ENCODE peak calls at places on chromosomes 3 and 15, in four cellular contexts. One of them, this sample, is unnamed.

GRCh38 chr3:128067481-128067880 is 15.2 kb downstream of the SEC61A1 start:
- DNase-seq in HepG2: no peak
- DNase-seq in H1: no peak
- DNase-seq in GM12878: no peak
- DNase-seq in this sample: no peak

GRCh38 chr3:158711886-158712285 is 20.4 kb downstream of the RARRES1 start:
- DNase-seq in HepG2: no peak
- DNase-seq in H1: no peak
- DNase-seq in GM12878: no peak
- DNase-seq in this sample: no peak

GRCh38 chr3:108664266-108664665 is 74.7 kb downstream of the DZIP3 start:
- DNase-seq in HepG2: no peak
- DNase-seq in H1: no peak
- DNase-seq in GM12878: no peak
- DNase-seq in this sample: no peak

GRCh38 chr15:101020945-101021344 is 101.8 kb downstream of the LRRK1 start:
- DNase-seq in HepG2: no peak
- DNase-seq in H1: no peak
- DNase-seq in GM12878: no peak
- DNase-seq in this sample: no peak

GRCh38 chr3:141960731-141961130 is 84.3 kb downstream of the ATP1B3 start:
- DNase-seq in HepG2: no peak
- DNase-seq in H1: no peak
- DNase-seq in GM12878: no peak
- DNase-seq in this sample: no peak

GRCh38 chr15:71411538-71412482 is 296.5 kb downstream of the THSD4 start:
- DNase-seq in HepG2: no peak
- DNase-seq in H1: no peak
- DNase-seq in GM12878: no peak
- DNase-seq in this sample: no peak

GRCh38 chr3:12974819-12975218 is 98.4 kb downstream of the IQSEC1 start:
- DNase-seq in HepG2: no peak
- DNase-seq in H1: no peak
- DNase-seq in GM12878: no peak
- DNase-seq in this sample: no peak

GRCh38 chr3:150256336-150256735 is 151.8 kb upstream of the TSC22D2 start:
- DNase-seq in HepG2: no peak
- DNase-seq in H1: no peak
- DNase-seq in GM12878: no peak
- DNase-seq in this sample: no peak

GRCh38 chr15:90857883-90858443 is 10.4 kb upstream of the FURIN start:
- DNase-seq in HepG2: no peak
- DNase-seq in H1: no peak
- DNase-seq in GM12878: no peak
- DNase-seq in this sample: no peak

GRCh38 chr3:167102071-167102470 is 278.0 kb downstream of the ZBBX start:
- DNase-seq in HepG2: peak; percentile 3
- DNase-seq in H1: peak; percentile 54
- DNase-seq in GM12878: no peak
- DNase-seq in this sample: peak; percentile 20

GRCh38 chr3:172040976-172041963 is 1.9 kb downstream of the FNDC3B start:
- DNase-seq in HepG2: no peak
- DNase-seq in H1: no peak
- DNase-seq in GM12878: no peak
- DNase-seq in this sample: no peak

GRCh38 chr15:90038639-90039095 is 37.5 kb downstream of the ZNF710 start:
- DNase-seq in HepG2: peak; percentile 95
- DNase-seq in H1: no peak
- DNase-seq in GM12878: no peak
- DNase-seq in this sample: no peak

GRCh38 chr3:59317386-59317785 is 267.6 kb upstream of the CFAP20DC start:
- DNase-seq in HepG2: no peak
- DNase-seq in H1: no peak
- DNase-seq in GM12878: no peak
- DNase-seq in this sample: no peak

GRCh38 chr3:115626711-115627110 is 3.4 kb downstream of the GAP43 start:
- DNase-seq in HepG2: no peak
- DNase-seq in H1: no peak
- DNase-seq in GM12878: no peak
- DNase-seq in this sample: no peak

GRCh38 chr3:65262554-65262953 is 574.8 kb upstream of the ADAMTS9 start:
- DNase-seq in HepG2: no peak
- DNase-seq in H1: no peak
- DNase-seq in GM12878: no peak
- DNase-seq in this sample: no peak

GRCh38 chr3:36823806-36824205 is 59.5 kb upstream of the DCLK3 start:
- DNase-seq in HepG2: no peak
- DNase-seq in H1: no peak
- DNase-seq in GM12878: no peak
- DNase-seq in this sample: no peak

GRCh38 chr3:105829229-105829628 is 39.6 kb downstream of the CBLB start:
- DNase-seq in HepG2: no peak
- DNase-seq in H1: no peak
- DNase-seq in GM12878: no peak
- DNase-seq in this sample: no peak

GRCh38 chr3:171833775-171834460 is 9.2 kb upstream of the TMEM212 start:
- DNase-seq in HepG2: no peak
- DNase-seq in H1: no peak
- DNase-seq in GM12878: no peak
- DNase-seq in this sample: no peak

GRCh38 chr3:195907730-195908438 is 467 bp downstream of the TNK2 start:
- DNase-seq in HepG2: no peak
- DNase-seq in H1: no peak
- DNase-seq in GM12878: peak; percentile 38
- DNase-seq in this sample: no peak

GRCh38 chr3:55906896-55907295 is 419.8 kb upstream of the WNT5A start:
- DNase-seq in HepG2: no peak
- DNase-seq in H1: no peak
- DNase-seq in GM12878: no peak
- DNase-seq in this sample: no peak

GRCh38 chr3:192514081-192514753 is 213.1 kb downstream of the FGF12 start:
- DNase-seq in HepG2: no peak
- DNase-seq in H1: peak; percentile 77
- DNase-seq in GM12878: no peak
- DNase-seq in this sample: peak; percentile 52

GRCh38 chr3:184145120-184145524 is 10.0 kb downstream of the EIF2B5 start:
- DNase-seq in HepG2: peak; percentile 49
- DNase-seq in H1: peak; percentile 62
- DNase-seq in GM12878: no peak
- DNase-seq in this sample: no peak

GRCh38 chr15:88202231-88202630 is 54.3 kb downstream of the NTRK3 start:
- DNase-seq in HepG2: no peak
- DNase-seq in H1: no peak
- DNase-seq in GM12878: no peak
- DNase-seq in this sample: no peak
- TF ChIP-seq SUZ12 in HepG2: no peak
- TF ChIP-seq SUZ12 in H1: no peak
- TF ChIP-seq SUZ12 in GM12878: no peak
- TF ChIP-seq SUZ12 in this sample: no peak

GRCh38 chr3:157087398-157088132 is 72.4 kb downstream of the CCNL1 start:
- DNase-seq in HepG2: no peak
- DNase-seq in H1: no peak
- DNase-seq in GM12878: no peak
- DNase-seq in this sample: no peak

GRCh38 chr3:157089455-157090221 is 70.3 kb downstream of the CCNL1 start:
- DNase-seq in HepG2: no peak
- DNase-seq in H1: no peak
- DNase-seq in GM12878: peak; percentile 69
- DNase-seq in this sample: no peak

GRCh38 chr3:157088506-157089454 is 71.2 kb downstream of the CCNL1 start:
- DNase-seq in HepG2: peak; percentile 91
- DNase-seq in H1: peak; percentile 95
- DNase-seq in GM12878: peak; percentile 93
- DNase-seq in this sample: peak; percentile 89

GRCh38 chr3:157086775-157087174 is 73.2 kb downstream of the CCNL1 start:
- DNase-seq in HepG2: no peak
- DNase-seq in H1: no peak
- DNase-seq in GM12878: no peak
- DNase-seq in this sample: no peak

GRCh38 chr3:157088133-157088488 is 71.8 kb downstream of the CCNL1 start:
- DNase-seq in HepG2: no peak
- DNase-seq in H1: no peak
- DNase-seq in GM12878: no peak
- DNase-seq in this sample: no peak
- H3K4me1 ChIP-seq in HepG2: peaks cover 43% of the 10 kb centered on the region
- H3K4me1 ChIP-seq in H1: peaks cover 18% of the 10 kb centered on the region
- H3K4me1 ChIP-seq in GM12878: peaks cover 50% of the 10 kb centered on the region
- H3K4me1 ChIP-seq in this sample: peaks cover 4% of the 10 kb centered on the region

GRCh38 chr15:80059786-80060489 is 462 bp downstream of the ZFAND6 start:
- DNase-seq in HepG2: peak; percentile 24
- DNase-seq in H1: no peak
- DNase-seq in GM12878: no peak
- DNase-seq in this sample: peak; percentile 44
- TF ChIP-seq SUZ12 in HepG2: no peak
- TF ChIP-seq SUZ12 in H1: no peak
- TF ChIP-seq SUZ12 in GM12878: no peak
- TF ChIP-seq SUZ12 in this sample: no peak

GRCh38 chr15:59794229-59794886 is 105.2 kb upstream of the BNIP2 start:
- DNase-seq in HepG2: no peak
- DNase-seq in H1: no peak
- DNase-seq in GM12878: no peak
- DNase-seq in this sample: no peak
- H3K4me1 ChIP-seq in HepG2: no peaks in the 10 kb centered on the region
- H3K4me1 ChIP-seq in H1: no peaks in the 10 kb centered on the region
- H3K4me1 ChIP-seq in GM12878: no peaks in the 10 kb centered on the region
- H3K4me1 ChIP-seq in this sample: no peaks in the 10 kb centered on the region